ENCODE peak calls at places on chromosomes 1 and 21, in four cellular contexts. P is H1, C is NCI-H2107, V is cardiac muscle cell. R is an unnamed sample.
A peak's percentile ranks its signal among the peaks of the same experiment; 100 is the strongest.

GRCh38 chr1:30417701-30418425 is 305.5 kb downstream of the MATN1 start:
- DNase-seq in P (peak; percentile 32), C (no peak), V (no peak), R (no peak)

GRCh38 chr1:104648269-104648691 is 898.6 kb downstream of the AMY1C start:
- DNase-seq in P (no peak), C (no peak), V (peak; percentile 49), R (peak; percentile 15)

GRCh38 chr1:232575524-232576040 is 54.4 kb downstream of the SIPA1L2 start:
- DNase-seq in P (no peak), C (no peak), V (no peak), R (peak; percentile 36)

GRCh38 chr1:7149080-7149838 is 364.0 kb downstream of the CAMTA1 start:
- DNase-seq in P (peak; percentile 62), C (no peak), V (peak; percentile 84), R (no peak)

GRCh38 chr1:71193153-71193552 is 112.3 kb upstream of the ZRANB2 start:
- DNase-seq in P (no peak), C (no peak), V (no peak), R (no peak)

GRCh38 chr1:200429221-200429751 is 19.4 kb upstream of the ZNF281 start:
- DNase-seq in P (no peak), C (no peak), V (no peak), R (no peak)

GRCh38 chr1:164337885-164338284 is 221.1 kb upstream of the PBX1 start:
- DNase-seq in P (no peak), C (no peak), V (no peak), R (no peak)

GRCh38 chr1:204647114-204647804 is 38.3 kb downstream of the LRRN2 start:
- DNase-seq in P (no peak), C (no peak), V (peak; percentile 84), R (peak; percentile 62)

GRCh38 chr1:87206444-87206843 is 122.2 kb upstream of the LMO4 start:
- DNase-seq in P (no peak), C (no peak), V (no peak), R (no peak)

GRCh38 chr21:33300701-33301631 is 23.8 kb upstream of the IFNAR1 start:
- DNase-seq in P (peak; percentile 27), C (no peak), V (no peak), R (no peak)

GRCh38 chr1:29758764-29759499 is 522.6 kb downstream of the PTPRU start:
- DNase-seq in P (no peak), C (no peak), V (no peak), R (no peak)

GRCh38 chr1:235624751-235625192 is 24.8 kb downstream of the GNG4 start:
- DNase-seq in P (no peak), C (no peak), V (no peak), R (no peak)

GRCh38 chr21:35336534-35336933 is 287.4 kb upstream of the RUNX1 start:
- DNase-seq in P (no peak), C (no peak), V (no peak), R (no peak)

GRCh38 chr1:167821969-167822685 is 91.8 kb downstream of the ADCY10 start:
- DNase-seq in P (no peak), C (no peak), V (no peak), R (no peak)

GRCh38 chr21:17461014-17461413 is 51.8 kb upstream of the CXADR start:
- DNase-seq in P (no peak), C (no peak), V (no peak), R (peak; percentile 73)

GRCh38 chr1:181021811-181022434 is 747 bp downstream of the STX6 start:
- DNase-seq in P (peak; percentile 63), C (no peak), V (peak; percentile 71), R (peak; percentile 73)

GRCh38 chr1:1173061-1173792 is 453 bp upstream of the TTLL10 start:
- DNase-seq in P (no peak), C (no peak), V (no peak), R (no peak)

GRCh38 chr1:199173356-199173755 is 534.5 kb downstream of the PTPRC start:
- DNase-seq in P (no peak), C (no peak), V (no peak), R (peak; percentile 85)

GRCh38 chr1:109396971-109397370 is 747 bp downstream of the SORT1 start:
- DNase-seq in P (no peak), C (no peak), V (peak; percentile 21), R (no peak)

GRCh38 chr1:14997646-14998276 is 155.8 kb upstream of the TMEM51 start:
- DNase-seq in P (no peak), C (no peak), V (no peak), R (no peak)

GRCh38 chr1:201251411-201251810 is 31.9 kb upstream of the PKP1 start:
- DNase-seq in P (no peak), C (no peak), V (no peak), R (no peak)

GRCh38 chr1:147822292-147822691 is 61.9 kb upstream of the GJA5 start:
- DNase-seq in P (no peak), C (no peak), V (no peak), R (no peak)

GRCh38 chr1:1358433-1359201 is at the start of gene MXRA8:
- DNase-seq in P (peak; percentile 66), C (no peak), V (peak; percentile 62), R (no peak)

GRCh38 chr21:32383812-32384211 is 9.0 kb downstream of the URB1 start:
- DNase-seq in P (no peak), C (no peak), V (no peak), R (no peak)

GRCh38 chr1:41482906-41483895 is 1.3 kb downstream of the EDN2 start:
- DNase-seq in P (no peak), C (no peak), V (peak; percentile 46), R (no peak)

GRCh38 chr1:226938903-226939438 is 1.1 kb upstream of the COQ8A start:
- DNase-seq in P (no peak), C (no peak), V (no peak), R (peak; percentile 48)

GRCh38 chr1:70659891-70660290 is 248.8 kb downstream of the CTH start:
- DNase-seq in P (no peak), C (no peak), V (no peak), R (no peak)

GRCh38 chr1:34164510-34165381 is at the start of gene CSMD2:
- DNase-seq in P (peak; percentile 86), C (no peak), V (peak; percentile 71), R (no peak)

GRCh38 chr1:161200992-161201827 is 957 bp upstream of the NDUFS2 start:
- DNase-seq in P (no peak), C (no peak), V (no peak), R (peak; percentile 46)

GRCh38 chr1:28031173-28031572 is 57.2 kb downstream of the EYA3 start:
- DNase-seq in P (no peak), C (peak; percentile 49), V (peak; percentile 49), R (no peak)

GRCh38 chr1:211735208-211736170 is 60.1 kb upstream of the NEK2 start:
- DNase-seq in P (peak; percentile 39), C (no peak), V (no peak), R (peak; percentile 54)

GRCh38 chr1:89149229-89149628 is 23.3 kb upstream of the GBP2 start:
- DNase-seq in P (no peak), C (no peak), V (peak; percentile 64), R (no peak)

GRCh38 chr1:241286486-241286885 is 70.5 kb downstream of the RGS7 start:
- DNase-seq in P (no peak), C (no peak), V (no peak), R (no peak)

GRCh38 chr1:183019860-183020259 is 3.4 kb upstream of the LAMC1 start:
- DNase-seq in P (no peak), C (no peak), V (no peak), R (no peak)

GRCh38 chr21:32728455-32729237 is 833 bp upstream of the SYNJ1 start:
- DNase-seq in P (no peak), C (no peak), V (no peak), R (no peak)

GRCh38 chr1:29398431-29398830 is 162.1 kb downstream of the PTPRU start:
- DNase-seq in P (no peak), C (no peak), V (no peak), R (peak; percentile 60)

GRCh38 chr1:7339953-7340352 is 431.1 kb upstream of the VAMP3 start:
- DNase-seq in P (no peak), C (no peak), V (no peak), R (no peak)

GRCh38 chr1:229185913-229186312 is 85.0 kb upstream of the RAB4A start:
- DNase-seq in P (no peak), C (no peak), V (no peak), R (no peak)

GRCh38 chr21:32391755-32392154 is 1.1 kb downstream of the URB1 start:
- DNase-seq in P (no peak), C (no peak), V (no peak), R (no peak)